ENCODE peak calls at places on chromosomes 13 and 19, in six cellular contexts. One of them, this sample, is unnamed.

GRCh38 chr19:11091343-11092153 is 2.3 kb downstream of the LDLR start:
- DNase-seq in prostate gland: peak
- DNase-seq in HepG2: peak
- DNase-seq in GM12878: no peak
- DNase-seq in Panc1: peak
- DNase-seq in breast epithelium: peak
- DNase-seq in this sample: peak

GRCh38 chr19:47391510-47392223 is 27.7 kb downstream of the MEIS3 start:
- DNase-seq in prostate gland: peak
- DNase-seq in HepG2: peak
- DNase-seq in GM12878: peak
- DNase-seq in Panc1: peak
- DNase-seq in breast epithelium: peak
- DNase-seq in this sample: peak

GRCh38 chr19:15107056-15108010 is at the start of gene SYDE1:
- DNase-seq in prostate gland: no peak
- DNase-seq in HepG2: peak
- DNase-seq in GM12878: no peak
- DNase-seq in Panc1: no peak
- DNase-seq in breast epithelium: peak
- DNase-seq in this sample: no peak

GRCh38 chr19:3368441-3368795 is 2.0 kb downstream of the NFIC start:
- DNase-seq in prostate gland: no peak
- DNase-seq in HepG2: no peak
- DNase-seq in GM12878: no peak
- DNase-seq in Panc1: no peak
- DNase-seq in breast epithelium: no peak
- DNase-seq in this sample: no peak

GRCh38 chr13:92297971-92298942 is 899.8 kb downstream of the GPC5 start:
- DNase-seq in prostate gland: no peak
- DNase-seq in HepG2: no peak
- DNase-seq in GM12878: no peak
- DNase-seq in Panc1: no peak
- DNase-seq in breast epithelium: no peak
- DNase-seq in this sample: no peak

GRCh38 chr13:59856281-59856810 is 307.4 kb downstream of the DIAPH3 start:
- DNase-seq in prostate gland: no peak
- DNase-seq in HepG2: no peak
- DNase-seq in GM12878: no peak
- DNase-seq in Panc1: no peak
- DNase-seq in breast epithelium: no peak
- DNase-seq in this sample: no peak

GRCh38 chr19:35883920-35884319 is 15.5 kb downstream of the APLP1 start:
- DNase-seq in prostate gland: no peak
- DNase-seq in HepG2: no peak
- DNase-seq in GM12878: no peak
- DNase-seq in Panc1: no peak
- DNase-seq in breast epithelium: no peak
- DNase-seq in this sample: no peak

GRCh38 chr13:113941571-113942191 is 32.2 kb downstream of the C13orf46 start:
- DNase-seq in prostate gland: no peak
- DNase-seq in HepG2: no peak
- DNase-seq in GM12878: no peak
- DNase-seq in Panc1: no peak
- DNase-seq in breast epithelium: no peak
- DNase-seq in this sample: no peak

GRCh38 chr19:19405919-19406877 is 723 bp downstream of the GATAD2A start:
- DNase-seq in prostate gland: peak
- DNase-seq in HepG2: no peak
- DNase-seq in GM12878: no peak
- DNase-seq in Panc1: no peak
- DNase-seq in breast epithelium: no peak
- DNase-seq in this sample: peak

GRCh38 chr19:55777528-55777927 is 8.6 kb downstream of the RFPL4AL1 start:
- DNase-seq in prostate gland: no peak
- DNase-seq in HepG2: no peak
- DNase-seq in GM12878: no peak
- DNase-seq in Panc1: peak
- DNase-seq in breast epithelium: no peak
- DNase-seq in this sample: no peak

GRCh38 chr13:82717249-82717648 is 1165.0 kb downstream of the SLITRK1 start:
- DNase-seq in prostate gland: no peak
- DNase-seq in HepG2: no peak
- DNase-seq in GM12878: no peak
- DNase-seq in Panc1: no peak
- DNase-seq in breast epithelium: no peak
- DNase-seq in this sample: no peak

GRCh38 chr19:1469200-1469935 is 9.6 kb downstream of the C19orf25 start:
- DNase-seq in prostate gland: no peak
- DNase-seq in HepG2: no peak
- DNase-seq in GM12878: no peak
- DNase-seq in Panc1: no peak
- DNase-seq in breast epithelium: no peak
- DNase-seq in this sample: no peak

GRCh38 chr13:66933994-66934393 is 296.1 kb downstream of the PCDH9 start:
- DNase-seq in prostate gland: no peak
- DNase-seq in HepG2: no peak
- DNase-seq in GM12878: no peak
- DNase-seq in Panc1: no peak
- DNase-seq in breast epithelium: no peak
- DNase-seq in this sample: no peak

GRCh38 chr13:94020833-94021232 is 458.6 kb downstream of the DCT start:
- DNase-seq in prostate gland: no peak
- DNase-seq in HepG2: no peak
- DNase-seq in GM12878: no peak
- DNase-seq in Panc1: no peak
- DNase-seq in breast epithelium: no peak
- DNase-seq in this sample: no peak

GRCh38 chr13:42633495-42633894 is 59.5 kb downstream of the TNFSF11 start:
- DNase-seq in prostate gland: no peak
- DNase-seq in HepG2: no peak
- DNase-seq in GM12878: no peak
- DNase-seq in Panc1: no peak
- DNase-seq in breast epithelium: no peak
- DNase-seq in this sample: no peak

GRCh38 chr19:10946964-10947657 is 13.7 kb upstream of the SMARCA4 start:
- DNase-seq in prostate gland: no peak
- DNase-seq in HepG2: no peak
- DNase-seq in GM12878: no peak
- DNase-seq in Panc1: no peak
- DNase-seq in breast epithelium: no peak
- DNase-seq in this sample: no peak

GRCh38 chr19:5196832-5197231 is 143.8 kb downstream of the PTPRS start:
- DNase-seq in prostate gland: no peak
- DNase-seq in HepG2: no peak
- DNase-seq in GM12878: no peak
- DNase-seq in Panc1: no peak
- DNase-seq in breast epithelium: no peak
- DNase-seq in this sample: no peak

GRCh38 chr13:110289174-110289573 is 17.8 kb downstream of the COL4A1 start:
- DNase-seq in prostate gland: no peak
- DNase-seq in HepG2: no peak
- DNase-seq in GM12878: no peak
- DNase-seq in Panc1: no peak
- DNase-seq in breast epithelium: no peak
- DNase-seq in this sample: no peak

DNA sequence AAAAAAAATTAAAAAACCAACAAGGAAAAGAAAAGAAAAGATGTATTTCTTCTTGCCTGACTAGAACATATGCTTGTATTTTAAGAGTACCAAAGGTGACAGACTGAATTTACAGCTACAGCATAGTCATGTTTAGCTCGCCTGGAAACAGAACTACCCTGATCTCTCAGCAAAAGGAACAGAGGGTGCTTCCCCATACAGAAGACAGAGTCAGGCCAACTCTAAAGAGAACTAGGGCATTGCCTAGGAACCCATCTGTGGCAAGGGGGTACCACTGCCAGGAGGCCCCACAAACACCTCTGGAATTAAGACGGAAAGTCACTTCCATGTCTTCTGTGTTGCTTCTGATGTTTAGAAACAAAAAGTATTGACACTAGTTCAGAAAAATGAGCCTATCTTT is 252.1 kb upstream of the STARD13 start:
- DNase-seq in prostate gland: no peak
- DNase-seq in HepG2: no peak
- DNase-seq in GM12878: no peak
- DNase-seq in Panc1: no peak
- DNase-seq in breast epithelium: no peak
- DNase-seq in this sample: no peak
- H3K4me3 ChIP-seq in prostate gland: no peak
- H3K4me3 ChIP-seq in HepG2: no peak
- H3K4me3 ChIP-seq in GM12878: no peak
- H3K4me3 ChIP-seq in Panc1: no peak
- H3K4me3 ChIP-seq in breast epithelium: no peak
- H3K4me3 ChIP-seq in this sample: no peak

GRCh38 chr13:44244288-44244687 is 129.3 kb upstream of the SERP2 start:
- DNase-seq in prostate gland: no peak
- DNase-seq in HepG2: no peak
- DNase-seq in GM12878: no peak
- DNase-seq in Panc1: no peak
- DNase-seq in breast epithelium: no peak
- DNase-seq in this sample: no peak
- TF ChIP-seq POLR2AphosphoS5 in prostate gland: no peak
- TF ChIP-seq POLR2AphosphoS5 in HepG2: no peak
- TF ChIP-seq POLR2AphosphoS5 in GM12878: no peak
- TF ChIP-seq POLR2AphosphoS5 in Panc1: no peak
- TF ChIP-seq POLR2AphosphoS5 in breast epithelium: no peak
- TF ChIP-seq POLR2AphosphoS5 in this sample: no peak

GRCh38 chr13:21909331-21909730 is 238.5 kb downstream of the FGF9 start:
- DNase-seq in prostate gland: no peak
- DNase-seq in HepG2: no peak
- DNase-seq in GM12878: no peak
- DNase-seq in Panc1: no peak
- DNase-seq in breast epithelium: no peak
- DNase-seq in this sample: no peak

GRCh38 chr13:21917046-21918010 is 246.5 kb downstream of the FGF9 start:
- DNase-seq in prostate gland: no peak
- DNase-seq in HepG2: no peak
- DNase-seq in GM12878: no peak
- DNase-seq in Panc1: no peak
- DNase-seq in breast epithelium: no peak
- DNase-seq in this sample: no peak

GRCh38 chr13:21911916-21912315 is 241.0 kb downstream of the FGF9 start:
- DNase-seq in prostate gland: no peak
- DNase-seq in HepG2: no peak
- DNase-seq in GM12878: no peak
- DNase-seq in Panc1: no peak
- DNase-seq in breast epithelium: no peak
- DNase-seq in this sample: no peak

GRCh38 chr13:21913010-21913409 is 242.1 kb downstream of the FGF9 start:
- DNase-seq in prostate gland: no peak
- DNase-seq in HepG2: no peak
- DNase-seq in GM12878: no peak
- DNase-seq in Panc1: no peak
- DNase-seq in breast epithelium: no peak
- DNase-seq in this sample: no peak
- TF ChIP-seq CTCF in prostate gland: no peak
- TF ChIP-seq CTCF in HepG2: peak
- TF ChIP-seq CTCF in GM12878: no peak
- TF ChIP-seq CTCF in Panc1: no peak
- TF ChIP-seq CTCF in breast epithelium: no peak
- TF ChIP-seq CTCF in this sample: no peak

GRCh38 chr19:17915940-17916593 is 16.7 kb upstream of the CCDC124 start:
- DNase-seq in prostate gland: no peak
- DNase-seq in HepG2: no peak
- DNase-seq in GM12878: no peak
- DNase-seq in Panc1: no peak
- DNase-seq in breast epithelium: no peak
- DNase-seq in this sample: peak
- H3K4me3 ChIP-seq in prostate gland: no peak
- H3K4me3 ChIP-seq in HepG2: no peak
- H3K4me3 ChIP-seq in GM12878: no peak
- H3K4me3 ChIP-seq in Panc1: no peak
- H3K4me3 ChIP-seq in breast epithelium: no peak
- H3K4me3 ChIP-seq in this sample: no peak

GRCh38 chr19:56838930-56839664 is 1.4 kb downstream of the PEG3 start:
- DNase-seq in prostate gland: peak
- DNase-seq in HepG2: peak
- DNase-seq in GM12878: no peak
- DNase-seq in Panc1: no peak
- DNase-seq in breast epithelium: peak
- DNase-seq in this sample: peak
- TF ChIP-seq POLR2AphosphoS5 in prostate gland: peak
- TF ChIP-seq POLR2AphosphoS5 in HepG2: peak
- TF ChIP-seq POLR2AphosphoS5 in GM12878: no peak
- TF ChIP-seq POLR2AphosphoS5 in Panc1: no peak
- TF ChIP-seq POLR2AphosphoS5 in breast epithelium: no peak
- TF ChIP-seq POLR2AphosphoS5 in this sample: no peak

GRCh38 chr13:51912511-51913225 is 50.9 kb downstream of the CCDC70 start:
- DNase-seq in prostate gland: no peak
- DNase-seq in HepG2: no peak
- DNase-seq in GM12878: no peak
- DNase-seq in Panc1: no peak
- DNase-seq in breast epithelium: no peak
- DNase-seq in this sample: no peak

GRCh38 chr13:51913421-51914136 is 51.8 kb downstream of the CCDC70 start:
- DNase-seq in prostate gland: no peak
- DNase-seq in HepG2: no peak
- DNase-seq in GM12878: no peak
- DNase-seq in Panc1: no peak
- DNase-seq in breast epithelium: no peak
- DNase-seq in this sample: no peak

GRCh38 chr13:51910508-51910907 is 48.7 kb downstream of the CCDC70 start:
- DNase-seq in prostate gland: no peak
- DNase-seq in HepG2: no peak
- DNase-seq in GM12878: no peak
- DNase-seq in Panc1: no peak
- DNase-seq in breast epithelium: no peak
- DNase-seq in this sample: no peak

GRCh38 chr13:51914137-51914493 is 52.3 kb downstream of the CCDC70 start:
- DNase-seq in prostate gland: no peak
- DNase-seq in HepG2: no peak
- DNase-seq in GM12878: no peak
- DNase-seq in Panc1: no peak
- DNase-seq in breast epithelium: no peak
- DNase-seq in this sample: no peak

DNA sequence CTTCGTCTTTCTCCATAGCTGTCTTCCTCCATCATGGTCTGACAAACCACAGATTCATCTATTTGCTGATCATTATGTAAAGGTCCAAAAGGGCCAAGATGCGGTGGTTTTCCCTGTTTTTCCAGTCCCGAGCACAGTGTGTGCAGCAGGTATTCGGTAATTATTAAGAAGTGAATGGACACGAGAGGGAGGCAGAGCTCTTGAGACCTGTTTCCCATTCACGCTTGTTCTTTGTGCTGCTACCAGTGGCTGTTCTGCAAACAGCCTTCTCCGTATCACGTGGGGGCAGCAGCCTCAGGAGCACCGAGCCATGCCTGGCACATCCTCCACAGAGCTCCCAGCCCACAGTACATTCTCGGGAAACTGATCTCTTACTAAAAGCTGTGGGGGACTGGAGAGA is 50.3 kb downstream of the CCDC70 start:
- DNase-seq in prostate gland: peak
- DNase-seq in HepG2: no peak
- DNase-seq in GM12878: no peak
- DNase-seq in Panc1: no peak
- DNase-seq in breast epithelium: peak
- DNase-seq in this sample: peak
- TF ChIP-seq CTCF in prostate gland: peak
- TF ChIP-seq CTCF in HepG2: no peak
- TF ChIP-seq CTCF in GM12878: no peak
- TF ChIP-seq CTCF in Panc1: no peak
- TF ChIP-seq CTCF in breast epithelium: peak
- TF ChIP-seq CTCF in this sample: no peak